ENCODE peak calls at places on chromosomes 2 and 18, in seven cellular contexts. P is CD4-positive, alpha-beta T cell; N is AG04449; F is nephron progenitor cell; A is HL-60; V is choroid plexus epithelial cell; M is astrocyte of the cerebellum. Y is an unnamed sample.

GRCh38 chr2:134261398-134262131 is 7.7 kb downstream of the MGAT5 start:
- DNase-seq in V (peak), M (no peak), P (no peak), N (no peak), F (no peak), A (no peak), Y (no peak)

GRCh38 chr18:38575648-38576047 is 1010.0 kb upstream of the CELF4 start:
- DNase-seq in A (no peak), P (no peak), F (no peak), V (no peak), M (no peak), N (no peak), Y (no peak)

GRCh38 chr2:83862636-83863035 is 596.4 kb downstream of the SUCLG1 start:
- DNase-seq in P (no peak), F (no peak), A (no peak), N (no peak), V (no peak), M (no peak), Y (no peak)

GRCh38 chr18:12726774-12727550 is 24.1 kb downstream of the PSMG2 start:
- DNase-seq in M (peak), V (peak), P (peak), F (peak), N (no peak), A (peak), Y (peak)

GRCh38 chr2:231036131-231036530 is 1.2 kb upstream of the C2orf72 start:
- DNase-seq in V (no peak), A (no peak), F (no peak), P (no peak), M (no peak), N (no peak), Y (no peak)

GRCh38 chr2:234448506-234449169 is 48.2 kb downstream of the ARL4C start:
- DNase-seq in M (no peak), P (no peak), N (no peak), A (no peak), F (no peak), V (peak), Y (no peak)

GRCh38 chr18:36095936-36096519 is 28.7 kb upstream of the RPRD1A start:
- DNase-seq in N (peak), M (peak), V (peak), P (no peak), F (no peak), A (peak), Y (no peak)

GRCh38 chr2:219230201-219230540 is 565 bp downstream of the ANKZF1 start:
- DNase-seq in N (no peak), A (peak), P (no peak), F (peak), V (peak), M (no peak), Y (no peak)

GRCh38 chr2:54858021-54858681 is 134.7 kb downstream of the EML6 start:
- DNase-seq in A (no peak), M (peak), N (no peak), F (no peak), V (peak), P (no peak), Y (no peak)

DNA sequence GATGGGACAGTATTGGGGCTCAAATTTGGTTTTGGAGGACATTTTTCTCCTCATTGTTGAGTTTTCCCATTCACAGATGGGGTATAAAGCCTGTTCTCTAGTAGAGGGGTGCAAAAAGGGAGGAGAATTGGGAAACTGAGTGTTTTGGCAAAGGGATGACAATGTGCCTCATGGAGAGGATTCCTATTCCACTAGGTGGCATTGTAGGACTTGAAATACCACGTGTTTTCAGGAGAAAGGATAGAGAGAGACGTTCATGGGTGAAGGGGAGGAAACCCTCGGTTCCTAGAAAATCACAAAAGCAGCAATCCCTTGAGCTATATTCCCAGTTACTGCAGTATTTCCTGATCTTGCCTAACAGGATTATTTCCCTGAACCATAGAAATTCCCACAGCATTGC is 113.7 kb upstream of the SRD5A2 start:
- DNase-seq in N (no peak), M (no peak), V (peak), F (no peak), A (peak), P (no peak), Y (no peak)
- TF ChIP-seq CTCF in N (no peak), M (no peak), V (peak), F (no peak), A (no peak), P (no peak), Y (no peak)

DNA sequence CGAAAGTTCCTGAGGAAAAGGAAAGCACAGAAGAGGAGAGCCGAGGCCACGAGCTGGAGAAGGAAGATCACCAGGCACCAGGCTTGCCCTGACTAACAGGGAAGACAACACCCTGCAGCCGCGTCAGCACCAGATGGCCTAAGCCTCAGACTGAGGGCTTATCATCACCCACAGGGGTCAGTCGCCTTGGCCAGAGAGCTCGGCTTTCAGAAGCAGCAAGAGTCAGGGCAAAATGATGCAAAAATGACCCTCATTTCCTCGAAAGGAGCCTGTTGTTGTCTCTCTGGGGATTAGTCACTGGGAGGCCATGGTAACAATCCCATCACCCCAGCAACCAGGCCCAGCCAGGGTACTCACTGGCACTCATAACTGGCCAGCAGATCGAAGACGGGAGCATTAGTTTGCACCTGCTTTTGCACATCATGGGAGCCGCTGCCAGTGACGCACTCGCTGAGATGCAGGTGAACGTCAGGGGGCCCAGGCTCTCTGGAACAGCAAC is 42.7 kb upstream of the ZFP36L2 start:
- DNase-seq in F (no peak), V (peak), P (no peak), M (peak), N (peak), A (no peak), Y (no peak)
- TF ChIP-seq CTCF in F (no peak), V (no peak), P (no peak), M (no peak), N (no peak), A (no peak), Y (no peak)

GRCh38 chr2:102166189-102166845 is 20.5 kb upstream of the IL1RL2 start:
- DNase-seq in M (peak), N (peak), A (no peak), F (no peak), P (no peak), V (peak), Y (no peak)
- TF ChIP-seq CTCF in M (peak), N (peak), A (no peak), F (no peak), P (no peak), V (peak), Y (peak)

GRCh38 chr18:75958683-75959082 is 531.2 kb upstream of the SMIM21 start:
- DNase-seq in N (no peak), F (no peak), A (no peak), M (no peak), V (no peak), P (no peak), Y (no peak)
- TF ChIP-seq CTCF in N (no peak), F (no peak), A (no peak), M (peak), V (no peak), P (no peak), Y (no peak)